ENCODE peak calls at places on chromosome 6, in five cellular contexts. E is BE2C, H is IMR-90, I is fibroblast of lung, Y is left ventricle myocardium inferior. V is an unnamed sample.
A peak's percentile ranks its signal among the peaks of the same experiment; 100 is the strongest.

GRCh38 chr6:125835221-125835744 is 44.5 kb downstream of the NCOA7 start:
- DNase-seq in I (peak; percentile 89), E (peak; percentile 54), H (peak; percentile 75), Y (no peak), V (no peak)

GRCh38 chr6:26092443-26092842 is 5.2 kb downstream of the HFE start:
- DNase-seq in E (no peak), Y (no peak), I (no peak), H (no peak), V (no peak)

GRCh38 chr6:35703554-35703953 is 14.8 kb upstream of the FKBP5 start:
- DNase-seq in E (no peak), H (no peak), Y (no peak), I (no peak), V (no peak)

GRCh38 chr6:107284805-107285204 is 169.5 kb upstream of the BEND3 start:
- DNase-seq in H (no peak), E (no peak), Y (no peak), I (no peak), V (no peak)

GRCh38 chr6:63821442-63821841 is 185.8 kb downstream of the PHF3 start:
- DNase-seq in I (no peak), Y (no peak), E (no peak), H (peak; percentile 55), V (no peak)

GRCh38 chr6:32885698-32886286 is 31.8 kb downstream of the PSMB9 start:
- DNase-seq in Y (no peak), H (peak; percentile 81), E (no peak), I (peak; percentile 52), V (no peak)

GRCh38 chr6:168148231-168148849 is 69.3 kb upstream of the FRMD1 start:
- DNase-seq in Y (no peak), H (no peak), I (no peak), E (no peak), V (no peak)

GRCh38 chr6:168994966-168995365 is 258.7 kb downstream of the THBS2 start:
- DNase-seq in H (no peak), E (no peak), Y (no peak), I (peak; percentile 9), V (no peak)

GRCh38 chr6:24376875-24377274 is 19.0 kb upstream of the DCDC2 start:
- DNase-seq in Y (no peak), E (no peak), H (no peak), I (no peak), V (no peak)

GRCh38 chr6:127343753-127344659 is 597 bp upstream of the ECHDC1 start:
- DNase-seq in E (no peak), Y (no peak), H (peak; percentile 79), I (peak; percentile 66), V (no peak)
- TF ChIP-seq CTCF in E (no peak), Y (no peak), H (no peak), I (no peak), V (no peak)

GRCh38 chr6:82408952-82409421 is 45.4 kb downstream of the TPBG start:
- DNase-seq in E (no peak), Y (no peak), I (peak; percentile 73), H (peak; percentile 88), V (no peak)
- H3K4me3 ChIP-seq in E (no peak overlapping the region), Y (no peak overlapping the region), I (no peak overlapping the region), H (no peak overlapping the region), V (no peak overlapping the region)

GRCh38 chr6:164006459-164006858 is 591.9 kb downstream of the QKI start:
- DNase-seq in E (no peak), H (no peak), Y (no peak), I (no peak), V (no peak)

GRCh38 chr6:164008902-164009301 is 594.4 kb downstream of the QKI start:
- DNase-seq in H (no peak), Y (no peak), E (no peak), I (no peak), V (no peak)

GRCh38 chr6:164010446-164011071 is 596.0 kb downstream of the QKI start:
- DNase-seq in I (peak; percentile 41), Y (peak; percentile 29), E (no peak), H (no peak), V (no peak)

GRCh38 chr6:164007881-164008280 is 593.4 kb downstream of the QKI start:
- DNase-seq in H (no peak), E (no peak), Y (no peak), I (peak; percentile 23), V (no peak)

DNA sequence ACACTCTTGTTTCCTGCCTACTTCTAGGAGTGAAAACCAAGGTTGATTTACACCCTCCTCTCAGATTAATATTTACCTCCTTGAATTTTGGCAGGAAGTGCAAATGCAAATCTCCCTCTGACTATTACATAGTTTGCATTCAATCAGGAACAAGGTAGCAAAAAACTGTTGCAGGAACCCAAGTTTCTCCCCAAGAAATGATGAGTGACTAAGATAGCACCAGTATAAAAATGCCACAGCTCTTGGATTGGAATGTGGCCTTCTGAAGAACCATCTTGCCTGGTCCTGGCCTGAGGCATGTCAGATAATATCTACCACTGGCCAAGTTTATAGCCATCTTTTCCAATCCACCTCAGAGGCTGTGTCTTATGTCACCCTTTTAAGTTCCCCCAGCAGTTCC is 590.8 kb downstream of the QKI start:
- DNase-seq in E (no peak), I (peak; percentile 14), Y (no peak), H (no peak), V (no peak)
- TF ChIP-seq CTCF in E (no peak), I (no peak), Y (no peak), H (no peak), V (no peak)

GRCh38 chr6:3727593-3728108 is 23.9 kb downstream of the PXDC1 start:
- DNase-seq in H (no peak), E (no peak), Y (no peak), I (no peak), V (no peak)

GRCh38 chr6:3727036-3727435 is 24.5 kb downstream of the PXDC1 start:
- DNase-seq in Y (no peak), E (no peak), H (no peak), I (no peak), V (no peak)

GRCh38 chr6:3724451-3725144 is 26.9 kb downstream of the PXDC1 start:
- DNase-seq in Y (no peak), E (no peak), H (no peak), I (peak; percentile 32), V (peak; percentile 24)

GRCh38 chr6:3725145-3726015 is 26.1 kb downstream of the PXDC1 start:
- DNase-seq in I (no peak), E (no peak), H (no peak), Y (no peak), V (peak; percentile 47)

GRCh38 chr6:3726421-3726820 is 25.1 kb downstream of the PXDC1 start:
- DNase-seq in I (no peak), H (no peak), E (no peak), Y (no peak), V (no peak)
- H3K4me3 ChIP-seq in I (no peak overlapping the region), H (no peak overlapping the region), E (no peak overlapping the region), Y (no peak overlapping the region), V (no peak overlapping the region)

DNA sequence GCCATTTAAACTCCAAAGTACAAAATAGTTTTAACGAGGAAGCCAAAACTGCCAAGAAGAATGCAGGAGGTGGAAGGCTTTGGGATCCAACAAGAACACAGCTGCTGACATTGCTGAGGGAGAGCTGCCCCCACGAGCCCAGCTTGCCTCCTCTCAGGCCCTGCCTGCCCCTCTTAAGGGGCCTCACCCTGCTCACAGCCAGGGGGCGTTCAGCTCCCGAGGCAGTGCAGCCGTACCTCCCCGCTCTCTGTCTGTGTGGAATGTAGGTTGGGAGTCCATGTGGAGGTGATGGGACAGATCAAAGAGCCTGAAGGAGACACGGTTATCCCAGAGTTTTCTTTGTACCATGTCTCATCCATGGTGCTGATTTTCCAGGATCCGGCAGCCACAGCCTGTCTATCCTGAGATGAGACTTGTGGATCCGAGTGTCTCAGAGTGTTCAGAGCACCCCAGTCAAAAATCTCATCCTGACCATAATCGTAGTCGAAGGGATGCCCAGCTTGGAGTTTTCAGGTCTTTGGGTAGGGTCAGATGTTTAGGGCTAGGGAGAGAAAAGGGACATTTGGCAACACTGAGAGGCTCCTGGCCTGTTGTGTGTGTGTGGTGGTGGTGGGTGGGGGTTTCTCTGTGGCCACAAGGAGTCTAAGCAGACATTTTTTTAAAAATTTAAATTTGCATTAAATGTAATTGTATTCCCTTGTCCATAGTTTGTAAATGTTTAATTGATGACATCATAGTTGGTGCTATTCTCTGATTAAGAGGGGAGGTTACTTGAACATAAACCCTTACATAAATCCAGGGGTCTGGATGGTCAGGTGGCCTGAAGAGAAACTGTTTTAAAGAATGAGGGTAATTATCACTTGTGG is 111.4 kb upstream of the CLDN20 start:
- DNase-seq in E (peak; percentile 28), H (no peak), Y (no peak), I (no peak), V (no peak)
- TF ChIP-seq CTCF in E (peak; percentile 52), H (no peak), Y (no peak), I (no peak), V (no peak)

GRCh38 chr6:153129873-153130514 is 1.1 kb downstream of the RGS17 start:
- DNase-seq in H (peak; percentile 12), I (peak; percentile 35), Y (no peak), E (peak; percentile 42), V (no peak)
- H3K4me3 ChIP-seq in H (peak overlapping the region; percentile 62), I (peak overlapping the region; percentile 92), Y (peak overlapping the region; percentile 75), E (peak overlapping the region; percentile 95), V (peak overlapping the region; percentile 37)

GRCh38 chr6:49565855-49566254 is 15.4 kb downstream of the C6orf141 start:
- DNase-seq in Y (no peak), E (no peak), H (no peak), I (peak; percentile 37), V (no peak)

GRCh38 chr6:49565261-49565660 is 14.8 kb downstream of the C6orf141 start:
- DNase-seq in E (no peak), H (no peak), I (no peak), Y (no peak), V (no peak)

DNA sequence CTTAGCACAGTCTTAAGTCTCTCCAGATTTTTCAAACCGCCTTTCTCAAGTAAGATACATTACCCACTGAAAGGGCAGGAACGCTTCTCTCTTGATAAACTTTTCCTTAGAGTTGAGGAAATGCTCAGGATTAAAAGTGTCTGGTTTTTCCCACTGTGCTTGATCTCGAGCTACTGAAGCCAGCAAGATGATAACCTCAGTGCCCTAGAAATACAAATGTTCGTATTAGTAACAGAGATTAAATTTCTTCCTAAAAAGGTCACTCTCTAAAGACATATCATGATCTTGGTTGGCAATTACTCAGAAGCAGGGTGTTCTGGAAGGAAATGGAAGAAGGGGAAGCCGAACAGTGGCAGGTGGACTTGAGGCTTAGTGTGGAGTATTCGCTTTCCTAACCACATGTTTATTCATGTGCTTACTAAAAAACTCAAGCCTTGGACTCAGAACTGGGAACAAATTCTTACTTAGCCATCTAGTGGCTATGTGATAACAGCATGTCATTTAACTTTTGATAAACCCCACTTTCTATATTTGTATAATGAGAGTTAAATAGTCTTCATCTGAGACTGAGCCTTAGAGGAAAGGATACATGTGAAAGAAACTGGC is 20.1 kb downstream of the C6orf141 start:
- DNase-seq in Y (no peak), I (peak; percentile 35), E (no peak), H (peak; percentile 1), V (no peak)
- TF ChIP-seq CTCF in Y (no peak), I (no peak), E (peak; percentile 19), H (peak; percentile 2), V (no peak)